ENCODE peak calls at places on chromosomes 4 and X, in ten cellular contexts. One of them, this sample, is unnamed.

GRCh38 chrX:323721-324628 is 5.4 kb upstream of the GTPBP6 start:
- DNase-seq in AG09309: no peak
- DNase-seq in thoracic aorta: peak; percentile 41
- DNase-seq in B cell: peak; percentile 56
- DNase-seq in IMR-90: peak; percentile 58
- DNase-seq in HFFc6: peak; percentile 44
- DNase-seq in right lobe of liver: peak; percentile 65
- DNase-seq in PC-3: peak; percentile 34
- DNase-seq in coronary artery: no peak
- DNase-seq in right atrium auricular region: no peak
- DNase-seq in this sample: peak; percentile 64

GRCh38 chrX:74248889-74249288 is 55.1 kb upstream of the ZCCHC13 start:
- DNase-seq in AG09309: no peak
- DNase-seq in thoracic aorta: no peak
- DNase-seq in B cell: no peak
- DNase-seq in IMR-90: no peak
- DNase-seq in HFFc6: no peak
- DNase-seq in right lobe of liver: no peak
- DNase-seq in PC-3: no peak
- DNase-seq in coronary artery: no peak
- DNase-seq in right atrium auricular region: no peak
- DNase-seq in this sample: peak; percentile 20

GRCh38 chrX:134186362-134187121 is 50.4 kb upstream of the CCDC160 start:
- DNase-seq in AG09309: no peak
- DNase-seq in thoracic aorta: no peak
- DNase-seq in B cell: peak; percentile 12
- DNase-seq in IMR-90: no peak
- DNase-seq in HFFc6: no peak
- DNase-seq in right lobe of liver: no peak
- DNase-seq in PC-3: peak; percentile 60
- DNase-seq in coronary artery: no peak
- DNase-seq in right atrium auricular region: no peak
- DNase-seq in this sample: no peak

GRCh38 chr4:127143460-127144190 is 489.1 kb upstream of the INTU start:
- DNase-seq in AG09309: no peak
- DNase-seq in thoracic aorta: no peak
- DNase-seq in B cell: no peak
- DNase-seq in IMR-90: peak; percentile 77
- DNase-seq in HFFc6: peak; percentile 36
- DNase-seq in right lobe of liver: no peak
- DNase-seq in PC-3: peak; percentile 30
- DNase-seq in coronary artery: no peak
- DNase-seq in right atrium auricular region: no peak
- DNase-seq in this sample: no peak

GRCh38 chrX:136525738-136526606 is 6.0 kb upstream of the VGLL1 start:
- DNase-seq in AG09309: peak; percentile 68
- DNase-seq in thoracic aorta: peak; percentile 33
- DNase-seq in B cell: no peak
- DNase-seq in IMR-90: peak; percentile 85
- DNase-seq in HFFc6: peak; percentile 78
- DNase-seq in right lobe of liver: peak; percentile 30
- DNase-seq in PC-3: peak; percentile 95
- DNase-seq in coronary artery: peak; percentile 76
- DNase-seq in right atrium auricular region: peak; percentile 74
- DNase-seq in this sample: peak; percentile 87

GRCh38 chr4:186807131-186807530 is 83.5 kb upstream of the FAT1 start:
- DNase-seq in AG09309: no peak
- DNase-seq in thoracic aorta: no peak
- DNase-seq in B cell: no peak
- DNase-seq in IMR-90: no peak
- DNase-seq in HFFc6: peak; percentile 16
- DNase-seq in right lobe of liver: no peak
- DNase-seq in PC-3: no peak
- DNase-seq in coronary artery: no peak
- DNase-seq in right atrium auricular region: no peak
- DNase-seq in this sample: no peak

GRCh38 chrX:136616987-136617685 is 30.8 kb upstream of the CD40LG start:
- DNase-seq in AG09309: no peak
- DNase-seq in thoracic aorta: no peak
- DNase-seq in B cell: no peak
- DNase-seq in IMR-90: no peak
- DNase-seq in HFFc6: no peak
- DNase-seq in right lobe of liver: no peak
- DNase-seq in PC-3: no peak
- DNase-seq in coronary artery: no peak
- DNase-seq in right atrium auricular region: no peak
- DNase-seq in this sample: no peak

GRCh38 chr4:88276952-88277710 is 7.2 kb downstream of the PPM1K start:
- DNase-seq in AG09309: no peak
- DNase-seq in thoracic aorta: no peak
- DNase-seq in B cell: no peak
- DNase-seq in IMR-90: no peak
- DNase-seq in HFFc6: no peak
- DNase-seq in right lobe of liver: no peak
- DNase-seq in PC-3: no peak
- DNase-seq in coronary artery: no peak
- DNase-seq in right atrium auricular region: no peak
- DNase-seq in this sample: no peak

GRCh38 chr4:110049951-110050925 is 137.6 kb downstream of the EGF start:
- DNase-seq in AG09309: no peak
- DNase-seq in thoracic aorta: no peak
- DNase-seq in B cell: peak; percentile 48
- DNase-seq in IMR-90: peak; percentile 52
- DNase-seq in HFFc6: peak; percentile 52
- DNase-seq in right lobe of liver: no peak
- DNase-seq in PC-3: peak; percentile 55
- DNase-seq in coronary artery: no peak
- DNase-seq in right atrium auricular region: no peak
- DNase-seq in this sample: peak; percentile 58

GRCh38 chrX:10620121-10620699 is at the start of gene MID1:
- DNase-seq in AG09309: no peak
- DNase-seq in thoracic aorta: peak; percentile 13
- DNase-seq in B cell: peak; percentile 26
- DNase-seq in IMR-90: peak; percentile 80
- DNase-seq in HFFc6: peak; percentile 77
- DNase-seq in right lobe of liver: peak; percentile 69
- DNase-seq in PC-3: peak; percentile 83
- DNase-seq in coronary artery: peak; percentile 76
- DNase-seq in right atrium auricular region: peak; percentile 85
- DNase-seq in this sample: peak; percentile 83

GRCh38 chr4:141636771-141637460 is 533 bp downstream of the IL15 start:
- DNase-seq in AG09309: no peak
- DNase-seq in thoracic aorta: peak; percentile 3
- DNase-seq in B cell: peak; percentile 52
- DNase-seq in IMR-90: peak; percentile 64
- DNase-seq in HFFc6: peak; percentile 47
- DNase-seq in right lobe of liver: peak; percentile 57
- DNase-seq in PC-3: peak; percentile 74
- DNase-seq in coronary artery: peak; percentile 78
- DNase-seq in right atrium auricular region: no peak
- DNase-seq in this sample: peak; percentile 67

GRCh38 chr4:97349468-97350186 is 793.6 kb downstream of the STPG2 start:
- DNase-seq in AG09309: no peak
- DNase-seq in thoracic aorta: no peak
- DNase-seq in B cell: no peak
- DNase-seq in IMR-90: no peak
- DNase-seq in HFFc6: no peak
- DNase-seq in right lobe of liver: no peak
- DNase-seq in PC-3: no peak
- DNase-seq in coronary artery: no peak
- DNase-seq in right atrium auricular region: no peak
- DNase-seq in this sample: no peak

GRCh38 chrX:68177542-68177941 is 255.8 kb downstream of the OPHN1 start:
- DNase-seq in AG09309: no peak
- DNase-seq in thoracic aorta: no peak
- DNase-seq in B cell: no peak
- DNase-seq in IMR-90: peak; percentile 38
- DNase-seq in HFFc6: no peak
- DNase-seq in right lobe of liver: no peak
- DNase-seq in PC-3: peak; percentile 36
- DNase-seq in coronary artery: no peak
- DNase-seq in right atrium auricular region: no peak
- DNase-seq in this sample: peak; percentile 33

GRCh38 chrX:108399427-108400165 is 38.6 kb downstream of the COL4A6 start:
- DNase-seq in AG09309: peak; percentile 2
- DNase-seq in thoracic aorta: no peak
- DNase-seq in B cell: no peak
- DNase-seq in IMR-90: peak; percentile 10
- DNase-seq in HFFc6: peak; percentile 63
- DNase-seq in right lobe of liver: no peak
- DNase-seq in PC-3: peak; percentile 92
- DNase-seq in coronary artery: no peak
- DNase-seq in right atrium auricular region: no peak
- DNase-seq in this sample: peak; percentile 90

DNA sequence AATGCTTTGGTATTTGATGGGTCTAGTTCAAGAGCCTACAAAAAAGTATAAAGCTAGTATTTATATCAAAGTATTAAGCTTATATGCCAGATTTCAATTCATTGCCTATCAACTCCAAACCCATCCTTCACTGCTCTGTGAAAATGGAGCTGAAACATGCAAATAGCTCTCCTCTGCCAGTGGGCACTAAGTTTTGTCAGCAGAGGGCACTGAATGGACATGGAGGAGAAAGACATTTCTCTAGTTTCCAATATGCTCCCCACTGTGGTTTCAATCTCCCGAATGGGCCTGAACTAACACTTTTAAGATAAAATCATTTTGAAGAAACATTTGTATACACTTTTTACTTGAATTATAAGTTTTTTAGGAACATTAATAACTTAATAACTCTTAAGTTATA is 12.4 kb downstream of the PPID start:
- DNase-seq in AG09309: no peak
- DNase-seq in thoracic aorta: no peak
- DNase-seq in B cell: no peak
- DNase-seq in IMR-90: peak; percentile 8
- DNase-seq in HFFc6: peak; percentile 19
- DNase-seq in right lobe of liver: no peak
- DNase-seq in PC-3: peak; percentile 19
- DNase-seq in coronary artery: no peak
- DNase-seq in right atrium auricular region: no peak
- DNase-seq in this sample: no peak
- TF ChIP-seq CTCF in AG09309: peak; percentile 65
- TF ChIP-seq CTCF in thoracic aorta: no peak
- TF ChIP-seq CTCF in B cell: no peak
- TF ChIP-seq CTCF in IMR-90: peak; percentile 43
- TF ChIP-seq CTCF in HFFc6: peak; percentile 61
- TF ChIP-seq CTCF in right lobe of liver: peak; percentile 25
- TF ChIP-seq CTCF in PC-3: peak; percentile 44
- TF ChIP-seq CTCF in coronary artery: no peak
- TF ChIP-seq CTCF in right atrium auricular region: peak; percentile 27
- TF ChIP-seq CTCF in this sample: no peak

GRCh38 chrX:39165185-39165584 is 363.9 kb downstream of the MID1IP1 start:
- DNase-seq in AG09309: no peak
- DNase-seq in thoracic aorta: no peak
- DNase-seq in B cell: no peak
- DNase-seq in IMR-90: no peak
- DNase-seq in HFFc6: no peak
- DNase-seq in right lobe of liver: no peak
- DNase-seq in PC-3: no peak
- DNase-seq in coronary artery: no peak
- DNase-seq in right atrium auricular region: no peak
- DNase-seq in this sample: no peak

GRCh38 chrX:39161856-39162255 is 360.6 kb downstream of the MID1IP1 start:
- DNase-seq in AG09309: no peak
- DNase-seq in thoracic aorta: no peak
- DNase-seq in B cell: no peak
- DNase-seq in IMR-90: no peak
- DNase-seq in HFFc6: no peak
- DNase-seq in right lobe of liver: no peak
- DNase-seq in PC-3: no peak
- DNase-seq in coronary artery: no peak
- DNase-seq in right atrium auricular region: no peak
- DNase-seq in this sample: no peak

GRCh38 chrX:39163585-39163984 is 362.3 kb downstream of the MID1IP1 start:
- DNase-seq in AG09309: no peak
- DNase-seq in thoracic aorta: no peak
- DNase-seq in B cell: no peak
- DNase-seq in IMR-90: no peak
- DNase-seq in HFFc6: no peak
- DNase-seq in right lobe of liver: no peak
- DNase-seq in PC-3: no peak
- DNase-seq in coronary artery: no peak
- DNase-seq in right atrium auricular region: no peak
- DNase-seq in this sample: no peak

GRCh38 chrX:39164212-39164611 is 363.0 kb downstream of the MID1IP1 start:
- DNase-seq in AG09309: no peak
- DNase-seq in thoracic aorta: no peak
- DNase-seq in B cell: no peak
- DNase-seq in IMR-90: no peak
- DNase-seq in HFFc6: no peak
- DNase-seq in right lobe of liver: no peak
- DNase-seq in PC-3: no peak
- DNase-seq in coronary artery: no peak
- DNase-seq in right atrium auricular region: no peak
- DNase-seq in this sample: no peak

DNA sequence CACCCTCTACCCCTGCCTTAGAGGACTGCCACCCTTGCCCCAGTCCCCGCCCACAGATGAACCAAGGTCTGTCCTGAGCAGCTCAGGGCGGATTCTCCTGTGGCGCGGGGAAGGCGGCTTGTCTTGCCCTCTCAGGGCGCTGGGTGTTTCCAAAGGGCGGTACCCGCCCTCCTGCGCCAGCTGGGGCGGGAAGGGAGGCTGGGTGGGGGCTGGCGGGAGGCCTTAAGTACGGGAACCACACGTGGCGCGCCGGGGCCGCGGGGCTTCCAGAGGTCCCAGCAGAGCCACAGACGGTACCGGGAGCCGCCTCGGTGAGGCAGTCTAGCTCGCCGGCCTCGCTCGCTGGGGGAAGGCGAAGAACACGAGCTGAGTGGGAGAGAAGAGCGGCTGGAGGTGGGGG is 361.1 kb downstream of the MID1IP1 start:
- DNase-seq in AG09309: no peak
- DNase-seq in thoracic aorta: no peak
- DNase-seq in B cell: peak; percentile 37
- DNase-seq in IMR-90: no peak
- DNase-seq in HFFc6: no peak
- DNase-seq in right lobe of liver: peak; percentile 28
- DNase-seq in PC-3: no peak
- DNase-seq in coronary artery: no peak
- DNase-seq in right atrium auricular region: no peak
- DNase-seq in this sample: no peak
- TF ChIP-seq CTCF in AG09309: no peak
- TF ChIP-seq CTCF in thoracic aorta: peak; percentile 37
- TF ChIP-seq CTCF in B cell: no peak
- TF ChIP-seq CTCF in IMR-90: no peak
- TF ChIP-seq CTCF in HFFc6: no peak
- TF ChIP-seq CTCF in right lobe of liver: no peak
- TF ChIP-seq CTCF in PC-3: no peak
- TF ChIP-seq CTCF in coronary artery: no peak
- TF ChIP-seq CTCF in right atrium auricular region: peak; percentile 52
- TF ChIP-seq CTCF in this sample: no peak

GRCh38 chr4:77025643-77026321 is 50.0 kb downstream of the CCNI start:
- DNase-seq in AG09309: no peak
- DNase-seq in thoracic aorta: no peak
- DNase-seq in B cell: no peak
- DNase-seq in IMR-90: peak; percentile 50
- DNase-seq in HFFc6: peak; percentile 39
- DNase-seq in right lobe of liver: no peak
- DNase-seq in PC-3: no peak
- DNase-seq in coronary artery: no peak
- DNase-seq in right atrium auricular region: no peak
- DNase-seq in this sample: no peak
- TF ChIP-seq CTCF in AG09309: no peak
- TF ChIP-seq CTCF in thoracic aorta: no peak
- TF ChIP-seq CTCF in B cell: no peak
- TF ChIP-seq CTCF in IMR-90: no peak
- TF ChIP-seq CTCF in HFFc6: no peak
- TF ChIP-seq CTCF in right lobe of liver: no peak
- TF ChIP-seq CTCF in PC-3: no peak
- TF ChIP-seq CTCF in coronary artery: no peak
- TF ChIP-seq CTCF in right atrium auricular region: no peak
- TF ChIP-seq CTCF in this sample: no peak

GRCh38 chrX:22616867-22617266 is 344.2 kb downstream of the CBLL2 start:
- DNase-seq in AG09309: no peak
- DNase-seq in thoracic aorta: no peak
- DNase-seq in B cell: no peak
- DNase-seq in IMR-90: no peak
- DNase-seq in HFFc6: no peak
- DNase-seq in right lobe of liver: no peak
- DNase-seq in PC-3: no peak
- DNase-seq in coronary artery: no peak
- DNase-seq in right atrium auricular region: no peak
- DNase-seq in this sample: no peak
- TF ChIP-seq CTCF in AG09309: no peak
- TF ChIP-seq CTCF in thoracic aorta: no peak
- TF ChIP-seq CTCF in B cell: no peak
- TF ChIP-seq CTCF in IMR-90: no peak
- TF ChIP-seq CTCF in HFFc6: no peak
- TF ChIP-seq CTCF in right lobe of liver: no peak
- TF ChIP-seq CTCF in PC-3: no peak
- TF ChIP-seq CTCF in coronary artery: no peak
- TF ChIP-seq CTCF in right atrium auricular region: no peak
- TF ChIP-seq CTCF in this sample: no peak

This sample was measured in MCF 10A.